ENCODE peak calls at places on chromosomes 4 and X, in seven cellular contexts. S is Calu3, K is GM12892, R is substantia nigra, G is H7, W is WTC11, O is non-pigmented ciliary epithelial cell. C is an unnamed sample.

GRCh38 chrX:99703467-99703866 is 706.6 kb downstream of the PCDH19 start:
- DNase-seq in W (no peak), K (no peak), R (no peak), S (no peak), G (no peak), O (no peak), C (no peak)

GRCh38 chr4:163251204-163251603 is 81.2 kb downstream of the NPY1R start:
- DNase-seq in W (no peak), G (peak), O (no peak), R (no peak), K (no peak), S (no peak), C (no peak)

GRCh38 chr4:8911311-8912088 is 39.9 kb upstream of the HMX1 start:
- DNase-seq in G (peak), O (no peak), W (no peak), S (no peak), K (peak), R (no peak), C (no peak)

GRCh38 chrX:134676440-134676839 is 18.2 kb upstream of the PLAC1 start:
- DNase-seq in S (no peak), K (no peak), O (peak), G (no peak), W (no peak), R (no peak), C (no peak)

GRCh38 chr4:885353-885752 is 46.8 kb downstream of the GAK start:
- DNase-seq in S (no peak), K (no peak), R (no peak), W (no peak), G (no peak), O (no peak), C (no peak)

GRCh38 chrX:115378471-115378870 is 89.0 kb downstream of the LUZP4 start:
- DNase-seq in S (no peak), K (no peak), W (no peak), O (no peak), G (no peak), R (no peak), C (no peak)

GRCh38 chrX:31070057-31070468 is 1.8 kb downstream of the FTHL17 start:
- DNase-seq in O (no peak), R (no peak), W (no peak), S (no peak), K (no peak), G (no peak), C (no peak)

GRCh38 chrX:148422531-148422930 is 77.9 kb upstream of the AFF2 start:
- DNase-seq in G (no peak), W (no peak), R (no peak), K (no peak), O (no peak), S (no peak), C (no peak)

GRCh38 chrX:107204063-107204605 is 2.1 kb downstream of the NUP62CL start:
- DNase-seq in S (peak), G (no peak), R (no peak), K (no peak), O (no peak), W (no peak), C (no peak)

GRCh38 chrX:153821066-153821465 is 9.3 kb downstream of the PDZD4 start:
- DNase-seq in K (no peak), G (peak), R (no peak), W (no peak), S (no peak), O (no peak), C (no peak)

GRCh38 chr4:98801259-98801725 is 127.6 kb downstream of the EIF4E start:
- DNase-seq in G (no peak), O (no peak), R (no peak), S (no peak), K (no peak), W (no peak), C (peak)

GRCh38 chr4:119861731-119862130 is 204.9 kb downstream of the MAD2L1 start:
- DNase-seq in S (no peak), W (no peak), G (no peak), R (no peak), K (no peak), O (no peak), C (no peak)

GRCh38 chr4:113222431-113222979 is 173.1 kb downstream of the ANK2 start:
- DNase-seq in S (no peak), W (no peak), K (no peak), O (peak), R (no peak), G (no peak), C (no peak)

GRCh38 chrX:129705988-129706387 is 32.8 kb upstream of the XPNPEP2 start:
- DNase-seq in S (no peak), K (no peak), R (no peak), O (no peak), W (no peak), G (no peak), C (no peak)

GRCh38 chrX:41334866-41335589 is 1.1 kb downstream of the DDX3X start:
- DNase-seq in S (peak), R (peak), W (peak), K (peak), G (no peak), O (no peak), C (no peak)

GRCh38 chr4:54238389-54238788 is 9.3 kb downstream of the PDGFRA start:
- DNase-seq in W (no peak), R (no peak), G (no peak), K (no peak), O (no peak), S (no peak), C (no peak)

GRCh38 chr4:68864438-68865177 is 48.8 kb downstream of the UGT2B10 start:
- DNase-seq in O (no peak), W (no peak), S (peak), K (no peak), R (no peak), G (no peak), C (no peak)

GRCh38 chr4:105471566-105472176 is 2.2 kb downstream of the PPA2 start:
- DNase-seq in K (peak), R (no peak), W (peak), O (no peak), S (peak), G (peak), C (no peak)

GRCh38 chr4:85128246-85129204 is 162.0 kb upstream of the WDFY3 start:
- DNase-seq in R (no peak), S (no peak), K (no peak), G (no peak), O (no peak), W (no peak), C (no peak)

GRCh38 chr4:9685692-9686091 is 95.7 kb upstream of the DRD5 start:
- DNase-seq in R (no peak), O (no peak), W (no peak), S (no peak), G (no peak), K (no peak), C (no peak)

GRCh38 chr4:3792813-3793212 is 26.6 kb downstream of the ADRA2C start:
- DNase-seq in K (no peak), R (no peak), G (peak), W (peak), O (no peak), S (no peak), C (no peak)

GRCh38 chr4:8681391-8681790 is 88.8 kb downstream of the CPZ start:
- DNase-seq in W (no peak), R (no peak), S (no peak), O (no peak), G (peak), K (no peak), C (no peak)

GRCh38 chr4:186500721-186501304 is 54.6 kb downstream of the MTNR1A start:
- DNase-seq in K (no peak), S (no peak), O (no peak), R (no peak), G (no peak), W (peak), C (no peak)

GRCh38 chrX:30793767-30794103 is 95.3 kb downstream of the TAB3 start:
- DNase-seq in S (no peak), R (no peak), G (no peak), O (no peak), K (no peak), W (no peak), C (no peak)

GRCh38 chr4:22668301-22668700 is 24.4 kb upstream of the GBA3 start:
- DNase-seq in W (no peak), K (no peak), O (peak), R (no peak), G (no peak), S (no peak), C (no peak)

GRCh38 chr4:156654410-156654809 is 317.2 kb downstream of the PDGFC start:
- DNase-seq in G (no peak), W (no peak), O (peak), S (no peak), R (no peak), K (no peak), C (no peak)

GRCh38 chrX:12610079-12610478 is 181.1 kb upstream of the PRPS2 start:
- DNase-seq in R (no peak), W (no peak), O (peak), S (peak), K (no peak), G (no peak), C (no peak)

GRCh38 chr4:33626242-33626641 is 2618.1 kb downstream of the ARAP2 start:
- DNase-seq in S (no peak), G (no peak), O (no peak), W (no peak), K (no peak), R (no peak), C (no peak)

C was measured in caudate nucleus.